ENCODE peak calls at places on chromosomes 5 and 9, in eight cellular contexts. Z is SHP77; H is activated T-helper 1 cell treated with Interleukin-2 at 50 U/mL for 16 hours; B is BJ; S is CD8-positive, alpha-beta memory T cell; J is activated naive CD8-positive, alpha-beta T cell treated with anti-CD3 and anti-CD28 coated beads for 36 hours; N is endodermal cell; G is HFFc6. A is an unnamed sample.

GRCh38 chr5:142319560-142320426 is 5.0 kb downstream of the SPRY4 start:
- DNase-seq in J (no peak), H (no peak), S (no peak), N (peak), Z (no peak), B (no peak), G (no peak), A (no peak)

GRCh38 chr9:22102347-22103053 is 93.4 kb upstream of the CDKN2B start:
- DNase-seq in Z (no peak), H (no peak), G (no peak), S (no peak), B (no peak), J (no peak), N (no peak), A (no peak)

GRCh38 chr9:573551-574410 is 267.7 kb upstream of the DMRT1 start:
- DNase-seq in Z (no peak), S (no peak), G (no peak), N (peak), B (no peak), J (no peak), H (no peak), A (no peak)

GRCh38 chr5:91266184-91266705 is 116.9 kb downstream of the ARRDC3 start:
- DNase-seq in S (no peak), G (peak), B (no peak), N (no peak), Z (no peak), J (no peak), H (no peak), A (no peak)

GRCh38 chr5:34620185-34620584 is 35.9 kb upstream of the RAI14 start:
- DNase-seq in Z (no peak), N (no peak), G (no peak), S (no peak), J (no peak), B (no peak), H (no peak), A (no peak)

GRCh38 chr5:179195561-179196419 is 135.6 kb downstream of the ZNF354C start:
- DNase-seq in H (no peak), B (no peak), N (no peak), Z (no peak), G (no peak), S (no peak), J (no peak), A (no peak)

GRCh38 chr5:133386662-133387061 is 225.7 kb downstream of the FSTL4 start:
- DNase-seq in S (no peak), Z (no peak), J (no peak), G (no peak), B (no peak), N (no peak), H (no peak), A (no peak)

GRCh38 chr5:78647838-78648358 is 674 bp downstream of the LHFPL2 start:
- DNase-seq in S (no peak), H (no peak), N (peak), G (peak), Z (no peak), J (peak), B (no peak), A (no peak)

GRCh38 chr5:149271195-149271716 is 403 bp upstream of the AFAP1L1 start:
- DNase-seq in B (no peak), N (peak), J (no peak), S (no peak), Z (no peak), G (no peak), H (no peak), A (no peak)

GRCh38 chr9:32955655-32956478 is 45.6 kb downstream of the APTX start:
- DNase-seq in N (peak), G (no peak), Z (no peak), H (no peak), S (no peak), J (no peak), B (no peak), A (no peak)

GRCh38 chr5:62979472-62979871 is 400.9 kb downstream of the LRRC70 start:
- DNase-seq in S (no peak), N (no peak), G (no peak), Z (no peak), B (no peak), H (no peak), J (no peak), A (no peak)

GRCh38 chr5:132050661-132051371 is 9.6 kb upstream of the IL3 start:
- DNase-seq in B (no peak), J (no peak), N (no peak), H (no peak), Z (no peak), G (no peak), S (no peak), A (no peak)

GRCh38 chr9:124928116-124928515 is 12.8 kb downstream of the GOLGA1 start:
- DNase-seq in H (no peak), B (no peak), Z (no peak), J (no peak), G (no peak), N (no peak), S (no peak), A (no peak)

GRCh38 chr5:82106806-82107205 is 135.0 kb downstream of the ATG10 start:
- DNase-seq in H (no peak), N (no peak), J (no peak), B (no peak), Z (no peak), S (no peak), G (no peak), A (no peak)

GRCh38 chr9:136596630-136597031 is 50.8 kb upstream of the NOTCH1 start:
- DNase-seq in J (no peak), N (no peak), G (no peak), S (no peak), Z (no peak), B (no peak), H (no peak), A (no peak)

A was measured in T-helper 17 cell.